ENCODE peak calls at places on chromosomes 2 and 18, in six cellular contexts. D, H, Y, B, R and T are unnamed samples.

GRCh38 chr2:220134756-220135534 is 507.5 kb downstream of the SLC4A3 start:
- DNase-seq in Y (no peak), R (no peak), D (no peak), H (no peak), B (no peak), T (no peak)

GRCh38 chr2:96977631-96978195 is 8.7 kb downstream of the FAM178B start:
- DNase-seq in B (peak), H (no peak), Y (peak), D (no peak), R (peak), T (no peak)

GRCh38 chr2:97936199-97936598 is 59.5 kb downstream of the TMEM131 start:
- DNase-seq in R (no peak), Y (no peak), D (no peak), B (no peak), H (peak), T (no peak)

GRCh38 chr18:45386256-45386655 is 229.0 kb upstream of the SLC14A2 start:
- DNase-seq in R (no peak), Y (no peak), H (peak), D (no peak), B (no peak), T (no peak)

GRCh38 chr2:46334389-46335345 is 37.5 kb downstream of the EPAS1 start:
- DNase-seq in H (no peak), R (peak), Y (no peak), B (peak), D (peak), T (no peak)

GRCh38 chr2:89763581-89764485 is 1072.4 kb downstream of the RPIA start:
- DNase-seq in H (no peak), B (no peak), Y (no peak), R (no peak), D (no peak), T (peak)

GRCh38 chr2:240369725-240370585 is 65.5 kb upstream of the GPC1 start:
- DNase-seq in D (peak), H (no peak), B (peak), R (peak), Y (no peak), T (peak)

GRCh38 chr2:204972606-204973336 is 427.5 kb downstream of the PARD3B start:
- DNase-seq in H (no peak), B (no peak), R (no peak), Y (no peak), D (no peak), T (no peak)

GRCh38 chr2:74039611-74040010 is 54.9 kb downstream of the TET3 start:
- DNase-seq in D (no peak), R (no peak), H (no peak), Y (no peak), B (no peak), T (no peak)

GRCh38 chr2:170928036-170928823 is 823 bp upstream of the GORASP2 start:
- DNase-seq in Y (no peak), D (no peak), H (peak), B (no peak), R (peak), T (no peak)

GRCh38 chr2:25333981-25334380 is 7.7 kb downstream of the DNMT3A start:
- DNase-seq in R (no peak), H (no peak), Y (no peak), B (no peak), D (no peak), T (no peak)

GRCh38 chr2:132439703-132440398 is 23.2 kb downstream of the GPR39 start:
- DNase-seq in D (no peak), Y (no peak), B (no peak), H (no peak), R (no peak), T (no peak)

GRCh38 chr2:80437959-80438358 is 133.4 kb upstream of the LRRTM1 start:
- DNase-seq in H (no peak), R (no peak), B (no peak), D (no peak), Y (no peak), T (no peak)

GRCh38 chr18:45009766-45010165 is 329.1 kb downstream of the SETBP1 start:
- DNase-seq in Y (no peak), D (no peak), H (no peak), R (no peak), B (no peak), T (no peak)

GRCh38 chr2:219358170-219359075 is 25.9 kb upstream of the RESP18 start:
- DNase-seq in B (no peak), R (no peak), H (no peak), D (no peak), Y (no peak), T (no peak)

GRCh38 chr2:183224933-183225332 is 100.7 kb downstream of the NUP35 start:
- DNase-seq in Y (no peak), R (no peak), H (no peak), B (no peak), D (no peak), T (no peak)

GRCh38 chr2:215552144-215552580 is 116.3 kb upstream of the FN1 start:
- DNase-seq in B (no peak), H (no peak), Y (no peak), R (no peak), D (no peak), T (no peak)

GRCh38 chr2:152481881-152482280 is 146.9 kb downstream of the FMNL2 start:
- DNase-seq in Y (no peak), R (no peak), B (no peak), H (no peak), D (no peak), T (no peak)

GRCh38 chr2:230898016-230898415 is 27.0 kb downstream of the GPR55 start:
- DNase-seq in D (no peak), Y (no peak), H (no peak), R (no peak), B (no peak), T (peak)

GRCh38 chr2:49278561-49278960 is 124.2 kb upstream of the FSHR start:
- DNase-seq in B (no peak), H (no peak), R (no peak), D (no peak), Y (no peak), T (no peak)

GRCh38 chr18:58632557-58632956 is 3.7 kb upstream of the ALPK2 start:
- DNase-seq in D (no peak), R (no peak), Y (no peak), B (no peak), H (no peak), T (no peak)

GRCh38 chr18:8380006-8380405 is 229.2 kb upstream of the RAB12 start:
- DNase-seq in H (no peak), Y (no peak), R (no peak), B (no peak), D (no peak), T (no peak)

GRCh38 chr2:232444409-232445148 is 11.4 kb upstream of the ALPI start:
- DNase-seq in B (peak), D (peak), H (peak), R (no peak), Y (peak), T (no peak)

GRCh38 chr2:3107567-3107966 is 270.1 kb downstream of the EIPR1 start:
- DNase-seq in D (no peak), R (no peak), Y (no peak), H (peak), B (no peak), T (no peak)

GRCh38 chr2:126837926-126838717 is 60.6 kb upstream of the TEX51 start:
- DNase-seq in D (no peak), R (no peak), H (no peak), B (no peak), Y (no peak), T (no peak)

GRCh38 chr2:64770137-64770780 is 116.5 kb upstream of the SERTAD2 start:
- DNase-seq in Y (no peak), D (no peak), H (no peak), R (no peak), B (peak), T (no peak)

GRCh38 chr2:191178806-191179514 is 28.2 kb upstream of the STAT4 start:
- DNase-seq in B (peak), D (peak), Y (no peak), R (no peak), H (no peak), T (peak)